ENCODE peak calls at places on chromosomes 11 and 22, in five cellular contexts. One of them, this sample, is unnamed.

GRCh38 chr11:95148938-95149337 is 59.3 kb downstream of the ENDOD1 start:
- DNase-seq in IMR-90: no peak
- DNase-seq in fibroblast of lung: no peak
- DNase-seq in uterus: no peak
- DNase-seq in thoracic aorta: no peak
- DNase-seq in this sample: no peak

GRCh38 chr11:114040706-114041211 is 18.8 kb upstream of the ZBTB16 start:
- DNase-seq in fibroblast of lung: peak; percentile 3
- DNase-seq in uterus: peak; percentile 78
- DNase-seq in thoracic aorta: no peak
- DNase-seq in IMR-90: peak; percentile 31
- DNase-seq in this sample: peak; percentile 31

GRCh38 chr11:130854483-130854882 is 61.8 kb downstream of the SNX19 start:
- DNase-seq in IMR-90: no peak
- DNase-seq in fibroblast of lung: no peak
- DNase-seq in thoracic aorta: no peak
- DNase-seq in uterus: no peak
- DNase-seq in this sample: no peak

GRCh38 chr11:96306600-96306932 is 36.4 kb downstream of the MAML2 start:
- DNase-seq in IMR-90: no peak
- DNase-seq in uterus: no peak
- DNase-seq in fibroblast of lung: no peak
- DNase-seq in thoracic aorta: no peak
- DNase-seq in this sample: no peak

GRCh38 chr11:1227551-1228182 is 4.8 kb downstream of the MUC5B start:
- DNase-seq in uterus: no peak
- DNase-seq in IMR-90: no peak
- DNase-seq in thoracic aorta: no peak
- DNase-seq in fibroblast of lung: no peak
- DNase-seq in this sample: no peak

GRCh38 chr11:102283088-102283487 is 34.2 kb upstream of the BIRC3 start:
- DNase-seq in fibroblast of lung: peak; percentile 75
- DNase-seq in IMR-90: peak; percentile 47
- DNase-seq in thoracic aorta: no peak
- DNase-seq in uterus: no peak
- DNase-seq in this sample: no peak

GRCh38 chr11:121936375-121936774 is 179.6 kb downstream of the BLID start:
- DNase-seq in IMR-90: peak; percentile 54
- DNase-seq in fibroblast of lung: peak; percentile 71
- DNase-seq in uterus: no peak
- DNase-seq in thoracic aorta: no peak
- DNase-seq in this sample: no peak

GRCh38 chr11:121265586-121265985 is 27.0 kb upstream of the SC5D start:
- DNase-seq in IMR-90: no peak
- DNase-seq in uterus: no peak
- DNase-seq in thoracic aorta: no peak
- DNase-seq in fibroblast of lung: no peak
- DNase-seq in this sample: no peak

GRCh38 chr22:46917702-46918101 is 155.3 kb downstream of the TBC1D22A start:
- DNase-seq in uterus: no peak
- DNase-seq in IMR-90: no peak
- DNase-seq in thoracic aorta: no peak
- DNase-seq in fibroblast of lung: no peak
- DNase-seq in this sample: no peak

GRCh38 chr22:41676134-41676533 is 12.5 kb downstream of the SNU13 start:
- DNase-seq in uterus: no peak
- DNase-seq in fibroblast of lung: no peak
- DNase-seq in thoracic aorta: no peak
- DNase-seq in IMR-90: no peak
- DNase-seq in this sample: no peak

GRCh38 chr11:58027341-58027740 is 3.4 kb upstream of the OR6Q1 start:
- DNase-seq in thoracic aorta: no peak
- DNase-seq in fibroblast of lung: peak; percentile 49
- DNase-seq in IMR-90: peak; percentile 94
- DNase-seq in uterus: no peak
- DNase-seq in this sample: no peak

GRCh38 chr22:29641052-29641780 is 37.8 kb downstream of the NF2 start:
- DNase-seq in IMR-90: peak; percentile 27
- DNase-seq in fibroblast of lung: no peak
- DNase-seq in uterus: peak; percentile 58
- DNase-seq in thoracic aorta: no peak
- DNase-seq in this sample: no peak

GRCh38 chr22:42282252-42282942 is 11.9 kb upstream of the TCF20 start:
- DNase-seq in thoracic aorta: no peak
- DNase-seq in fibroblast of lung: no peak
- DNase-seq in IMR-90: no peak
- DNase-seq in uterus: no peak
- DNase-seq in this sample: no peak

GRCh38 chr11:96474263-96474662 is 84.5 kb downstream of the JRKL start:
- DNase-seq in thoracic aorta: no peak
- DNase-seq in uterus: no peak
- DNase-seq in fibroblast of lung: no peak
- DNase-seq in IMR-90: no peak
- DNase-seq in this sample: peak; percentile 85

GRCh38 chr22:24424001-24424900 is 3.1 kb upstream of the ADORA2A start:
- DNase-seq in IMR-90: no peak
- DNase-seq in uterus: no peak
- DNase-seq in thoracic aorta: no peak
- DNase-seq in fibroblast of lung: no peak
- DNase-seq in this sample: no peak

GRCh38 chr11:132024587-132025295 is 654.3 kb downstream of the NTM start:
- DNase-seq in uterus: no peak
- DNase-seq in thoracic aorta: no peak
- DNase-seq in fibroblast of lung: peak; percentile 92
- DNase-seq in IMR-90: peak; percentile 89
- DNase-seq in this sample: peak; percentile 97

GRCh38 chr11:132032555-132032954 is 662.1 kb downstream of the NTM start:
- DNase-seq in IMR-90: peak; percentile 92
- DNase-seq in uterus: no peak
- DNase-seq in thoracic aorta: no peak
- DNase-seq in fibroblast of lung: peak; percentile 81
- DNase-seq in this sample: peak; percentile 63

DNA sequence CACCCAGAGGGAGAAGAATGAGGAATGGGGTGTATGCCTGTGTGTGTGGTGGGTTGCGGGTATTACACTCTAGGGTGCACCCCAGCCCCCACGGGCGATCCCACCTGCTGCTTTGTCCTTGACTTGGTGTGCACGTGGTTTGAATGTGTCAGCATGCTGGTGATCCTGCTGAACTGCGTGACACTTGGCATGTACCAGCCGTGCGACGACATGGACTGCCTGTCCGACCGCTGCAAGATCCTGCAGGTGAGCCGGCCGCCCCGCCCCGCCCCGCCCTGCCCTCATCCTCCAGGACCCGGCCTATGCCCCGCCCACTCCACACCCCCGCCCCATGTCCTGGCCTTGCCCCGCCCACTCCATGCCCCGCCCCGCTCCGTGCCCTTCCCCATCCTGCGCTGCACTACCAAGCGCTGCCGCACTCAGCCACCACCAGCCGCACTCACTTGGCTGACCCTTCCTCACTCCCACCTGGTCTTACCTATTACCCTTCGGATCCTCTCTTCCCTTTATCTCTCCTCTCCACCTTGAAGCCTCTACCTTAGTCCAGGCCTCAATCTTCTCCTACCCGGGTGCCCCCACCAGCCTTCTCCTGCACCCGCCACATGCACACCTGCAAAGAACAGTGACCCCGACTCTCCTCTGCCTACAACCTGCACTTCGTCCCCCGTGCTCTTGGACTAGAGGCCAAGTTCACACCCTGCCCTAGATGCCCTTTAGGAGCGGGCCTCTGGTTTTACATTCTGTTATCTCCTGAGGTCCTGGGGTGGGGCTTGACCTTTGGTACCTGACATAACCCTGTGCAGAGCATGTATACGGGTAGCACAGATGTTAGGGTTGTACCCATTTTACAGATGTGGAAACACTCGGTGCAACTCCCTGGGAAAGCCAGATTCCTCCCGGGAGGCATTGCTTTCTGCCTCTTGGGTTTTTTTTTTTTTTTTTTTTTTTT is 27.7 kb downstream of the CACNA1I start:
- DNase-seq in fibroblast of lung: no peak
- DNase-seq in uterus: no peak
- DNase-seq in thoracic aorta: no peak
- DNase-seq in IMR-90: no peak
- DNase-seq in this sample: peak; percentile 18
- TF ChIP-seq CTCF in fibroblast of lung: no peak
- TF ChIP-seq CTCF in uterus: no peak
- TF ChIP-seq CTCF in thoracic aorta: no peak
- TF ChIP-seq CTCF in IMR-90: no peak
- TF ChIP-seq CTCF in this sample: peak; percentile 26

DNA sequence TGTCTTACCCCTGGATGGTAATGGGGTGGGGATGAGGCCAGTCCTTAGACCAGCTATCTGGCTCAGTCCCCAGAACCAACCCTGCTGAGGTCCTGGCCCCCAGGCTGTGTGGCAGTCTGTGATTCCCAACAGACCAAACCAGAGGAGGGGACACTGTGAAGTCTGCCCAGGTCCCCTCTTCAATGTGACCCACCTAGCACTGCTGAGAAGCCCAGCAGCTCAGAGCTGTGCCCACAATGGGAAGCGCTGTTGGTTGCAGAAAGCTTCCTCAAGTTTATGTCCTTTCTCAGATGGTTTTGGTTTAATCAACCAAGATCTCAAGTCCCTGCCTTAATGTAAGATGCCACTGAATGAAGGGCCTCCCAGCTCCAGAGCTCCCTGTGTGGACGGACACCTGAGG is 114.7 kb upstream of the IGLL5 start:
- DNase-seq in IMR-90: no peak
- DNase-seq in uterus: no peak
- DNase-seq in fibroblast of lung: no peak
- DNase-seq in thoracic aorta: no peak
- DNase-seq in this sample: no peak
- H3K4me1 ChIP-seq in IMR-90: no peaks in the 10 kb centered on the region
- H3K4me1 ChIP-seq in uterus: no peaks in the 10 kb centered on the region
- H3K4me1 ChIP-seq in fibroblast of lung: no peaks in the 10 kb centered on the region
- H3K4me1 ChIP-seq in thoracic aorta: no peaks in the 10 kb centered on the region
- H3K4me1 ChIP-seq in this sample: no peaks in the 10 kb centered on the region

DNA sequence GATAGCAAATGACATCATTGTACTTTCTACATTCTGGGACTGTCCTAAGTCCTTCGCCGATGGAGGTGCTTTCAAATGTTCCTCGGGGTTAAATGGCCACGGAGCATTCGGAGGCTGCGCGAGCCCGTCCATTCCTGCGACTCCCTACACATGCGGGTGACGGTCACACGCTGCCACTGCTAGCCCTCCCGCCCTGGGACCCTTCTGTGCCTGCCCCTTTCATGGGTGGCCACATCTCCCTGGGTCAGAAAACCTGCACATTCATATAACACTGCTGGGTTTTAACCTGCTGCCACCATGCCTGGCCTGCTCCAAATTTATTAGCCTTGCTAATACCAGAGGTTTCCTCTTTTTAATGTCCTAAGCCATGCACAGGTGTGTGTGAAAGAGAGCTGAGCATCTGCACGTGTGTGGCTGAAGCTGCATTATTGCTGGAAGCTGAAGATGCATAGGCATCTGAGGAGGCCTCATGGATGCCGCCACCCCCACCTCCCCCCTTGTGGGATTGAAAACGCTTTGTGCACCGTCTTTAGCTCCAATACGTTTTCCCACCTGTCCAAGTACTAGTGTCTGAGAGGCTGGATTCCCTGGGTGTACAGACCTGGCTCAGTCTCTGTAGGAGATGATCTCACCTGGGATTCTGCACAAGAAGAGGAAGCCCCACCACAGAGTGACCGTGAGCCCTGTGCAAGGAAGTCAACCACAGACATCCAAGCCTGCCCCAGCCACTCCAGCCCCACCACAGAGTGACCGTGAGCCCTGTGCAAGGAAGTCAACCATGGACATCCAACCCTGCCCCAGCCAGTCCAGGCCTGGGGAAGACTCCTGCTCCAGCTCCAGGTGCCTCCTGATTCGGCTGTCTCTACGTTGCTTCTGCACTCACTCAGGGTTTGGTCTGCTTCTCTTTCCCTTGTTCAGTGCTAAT is 626.4 kb downstream of the BRD1 start:
- DNase-seq in uterus: peak; percentile 1
- DNase-seq in fibroblast of lung: no peak
- DNase-seq in thoracic aorta: no peak
- DNase-seq in IMR-90: no peak
- DNase-seq in this sample: no peak
- TF ChIP-seq CTCF in uterus: no peak
- TF ChIP-seq CTCF in fibroblast of lung: no peak
- TF ChIP-seq CTCF in thoracic aorta: no peak
- TF ChIP-seq CTCF in IMR-90: no peak
- TF ChIP-seq CTCF in this sample: no peak

GRCh38 chr11:47399860-47400812 is 8.3 kb upstream of the SLC39A13 start:
- DNase-seq in thoracic aorta: no peak
- DNase-seq in fibroblast of lung: no peak
- DNase-seq in IMR-90: no peak
- DNase-seq in uterus: no peak
- DNase-seq in this sample: no peak
- H3K4me1 ChIP-seq in thoracic aorta: peaks cover 16% of the 10 kb centered on the region
- H3K4me1 ChIP-seq in fibroblast of lung: peaks cover 3% of the 10 kb centered on the region
- H3K4me1 ChIP-seq in IMR-90: peaks cover 8% of the 10 kb centered on the region
- H3K4me1 ChIP-seq in uterus: no peaks in the 10 kb centered on the region
- H3K4me1 ChIP-seq in this sample: peaks cover 5% of the 10 kb centered on the region

GRCh38 chr11:78570031-78570430 is 4.6 kb downstream of the NARS2 start:
- DNase-seq in IMR-90: no peak
- DNase-seq in thoracic aorta: no peak
- DNase-seq in fibroblast of lung: no peak
- DNase-seq in uterus: no peak
- DNase-seq in this sample: no peak

GRCh38 chr11:78576549-78577097 is 2.0 kb upstream of the NARS2 start:
- DNase-seq in IMR-90: no peak
- DNase-seq in thoracic aorta: no peak
- DNase-seq in uterus: no peak
- DNase-seq in fibroblast of lung: no peak
- DNase-seq in this sample: no peak

GRCh38 chr11:78575478-78575877 is 814 bp upstream of the NARS2 start:
- DNase-seq in fibroblast of lung: no peak
- DNase-seq in IMR-90: no peak
- DNase-seq in uterus: no peak
- DNase-seq in thoracic aorta: no peak
- DNase-seq in this sample: no peak

GRCh38 chr11:78574386-78575381 is at the start of gene NARS2:
- DNase-seq in IMR-90: peak; percentile 97
- DNase-seq in fibroblast of lung: peak; percentile 95
- DNase-seq in thoracic aorta: peak; percentile 98
- DNase-seq in uterus: peak; percentile 98
- DNase-seq in this sample: peak; percentile 87

GRCh38 chr11:78573271-78574035 is 1.2 kb downstream of the NARS2 start:
- DNase-seq in IMR-90: no peak
- DNase-seq in uterus: no peak
- DNase-seq in thoracic aorta: no peak
- DNase-seq in fibroblast of lung: no peak
- DNase-seq in this sample: peak; percentile 24
- TF ChIP-seq CTCF in IMR-90: no peak
- TF ChIP-seq CTCF in uterus: no peak
- TF ChIP-seq CTCF in thoracic aorta: no peak
- TF ChIP-seq CTCF in fibroblast of lung: no peak
- TF ChIP-seq CTCF in this sample: no peak

DNA sequence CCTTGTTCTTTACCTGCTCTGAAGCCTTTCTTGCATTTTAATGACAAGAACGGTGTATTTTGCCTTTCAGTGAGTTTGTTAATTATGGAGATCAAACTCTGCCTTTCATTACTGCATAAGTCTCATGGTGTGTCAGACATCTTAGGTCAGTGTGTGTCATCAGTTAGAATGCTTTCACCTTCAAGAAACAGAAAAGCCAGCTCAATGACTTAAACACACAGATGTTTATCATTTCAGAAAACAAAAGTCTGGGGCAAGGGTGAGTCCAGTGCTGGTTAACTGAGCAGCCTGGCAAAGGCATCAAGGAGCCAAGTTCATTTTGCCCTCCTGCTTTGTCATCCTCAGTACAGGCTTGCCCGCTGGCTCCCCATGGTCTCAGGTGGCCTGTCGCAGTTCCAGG is 54.5 kb downstream of the PACS1 start:
- DNase-seq in fibroblast of lung: peak; percentile 70
- DNase-seq in IMR-90: peak; percentile 83
- DNase-seq in uterus: no peak
- DNase-seq in thoracic aorta: no peak
- DNase-seq in this sample: peak; percentile 66
- H3K4me1 ChIP-seq in fibroblast of lung: peaks cover 26% of the 10 kb centered on the region
- H3K4me1 ChIP-seq in IMR-90: peaks cover 19% of the 10 kb centered on the region
- H3K4me1 ChIP-seq in uterus: peaks cover 6% of the 10 kb centered on the region
- H3K4me1 ChIP-seq in thoracic aorta: peaks cover 25% of the 10 kb centered on the region
- H3K4me1 ChIP-seq in this sample: peaks cover 39% of the 10 kb centered on the region